ENCODE peak calls at places on chromosome 12, in six cellular contexts. F is neuronal stem cell, P is IMR-90, A is mesenchymal stem cell, B is trophoblast cell, U is H1. W is an unnamed sample.
A peak's percentile ranks its signal among the peaks of the same experiment; 100 is the strongest.

GRCh38 chr12:121175383-121176119 is 34.4 kb upstream of the P2RX4 start:
- DNase-seq in A (peak; percentile 47), P (no peak), U (no peak), F (no peak), B (peak; percentile 46), W (no peak)

GRCh38 chr12:124487065-124487833 is 80.2 kb downstream of the NCOR2 start:
- DNase-seq in A (peak; percentile 64), F (no peak), B (no peak), P (no peak), U (no peak), W (no peak)

GRCh38 chr12:47504775-47505446 is 200.9 kb downstream of the RPAP3 start:
- DNase-seq in P (peak; percentile 82), U (no peak), B (peak; percentile 38), A (peak; percentile 35), F (no peak), W (no peak)

GRCh38 chr12:94644622-94645021 is 5.7 kb downstream of the TMCC3 start:
- DNase-seq in P (peak; percentile 49), A (peak; percentile 69), B (peak; percentile 27), F (no peak), U (no peak), W (no peak)

GRCh38 chr12:105233045-105233905 is 2.7 kb downstream of the APPL2 start:
- DNase-seq in U (no peak), F (no peak), P (no peak), A (no peak), B (no peak), W (no peak)

GRCh38 chr12:12845794-12846243 is 32.7 kb downstream of the DDX47 start:
- DNase-seq in F (no peak), U (no peak), A (no peak), P (no peak), B (peak; percentile 55), W (no peak)

GRCh38 chr12:24739094-24739779 is 209.7 kb downstream of the BCAT1 start:
- DNase-seq in U (no peak), A (no peak), P (no peak), B (no peak), F (no peak), W (no peak)

GRCh38 chr12:5710260-5710878 is 234.7 kb downstream of the ANO2 start:
- DNase-seq in U (no peak), B (no peak), F (no peak), A (peak; percentile 76), P (peak; percentile 36), W (no peak)

GRCh38 chr12:55060470-55060869 is 40.7 kb downstream of the NEUROD4 start:
- DNase-seq in F (no peak), U (no peak), B (peak; percentile 7), P (no peak), A (no peak), W (peak; percentile 38)

GRCh38 chr12:53061404-53062010 is 11.6 kb downstream of the TNS2 start:
- DNase-seq in U (no peak), F (no peak), P (no peak), B (peak; percentile 36), A (no peak), W (peak; percentile 81)

GRCh38 chr12:112792306-112792705 is 758 bp downstream of the RPH3A start:
- DNase-seq in U (no peak), A (no peak), P (no peak), F (no peak), B (no peak), W (no peak)

GRCh38 chr12:69513297-69513696 is 43.1 kb downstream of the FRS2 start:
- DNase-seq in B (no peak), P (no peak), A (no peak), U (no peak), F (no peak), W (no peak)

GRCh38 chr12:122799635-122800243 is 25.4 kb downstream of the CCDC62 start:
- DNase-seq in B (no peak), P (no peak), F (no peak), U (no peak), A (no peak), W (no peak)

GRCh38 chr12:104223599-104224168 is 8.1 kb downstream of the TXNRD1 start:
- DNase-seq in P (no peak), U (no peak), B (peak; percentile 63), F (no peak), A (no peak), W (no peak)

GRCh38 chr12:100026241-100026640 is 41.5 kb upstream of the ANKS1B start:
- DNase-seq in P (peak; percentile 57), F (no peak), B (peak; percentile 58), A (peak; percentile 40), U (no peak), W (no peak)

GRCh38 chr12:124403273-124403672 is 108.4 kb downstream of the RFLNA start:
- DNase-seq in F (no peak), U (no peak), A (no peak), B (no peak), P (no peak), W (no peak)

GRCh38 chr12:32170437-32170998 is 63.9 kb downstream of the BICD1 start:
- DNase-seq in B (no peak), A (no peak), F (no peak), P (no peak), U (no peak), W (no peak)

GRCh38 chr12:30026621-30027234 is 243.0 kb upstream of the TMTC1 start:
- DNase-seq in P (peak; percentile 89), A (peak; percentile 79), U (no peak), F (no peak), B (peak; percentile 19), W (no peak)

GRCh38 chr12:76242813-76243540 is 105.2 kb downstream of the BBS10 start:
- DNase-seq in U (no peak), F (no peak), A (no peak), B (no peak), P (peak; percentile 75), W (no peak)

GRCh38 chr12:93526786-93527428 is 45.6 kb upstream of the SOCS2 start:
- DNase-seq in P (peak; percentile 96), A (peak; percentile 87), B (peak; percentile 75), U (no peak), F (peak; percentile 12), W (no peak)

GRCh38 chr12:129276408-129277042 is 423.2 kb downstream of the GLT1D1 start:
- DNase-seq in P (no peak), A (no peak), B (no peak), U (no peak), F (no peak), W (no peak)

GRCh38 chr12:116353958-116354357 is 76.5 kb upstream of the MED13L start:
- DNase-seq in P (no peak), B (no peak), A (no peak), U (no peak), F (no peak), W (no peak)

GRCh38 chr12:52250048-52250990 is 17.3 kb downstream of the KRT7 start:
- DNase-seq in F (no peak), P (no peak), U (no peak), B (peak; percentile 64), A (no peak), W (peak; percentile 76)

GRCh38 chr12:45745861-45746277 is 16.4 kb downstream of the ARID2 start:
- DNase-seq in F (no peak), P (peak; percentile 46), U (no peak), B (peak; percentile 31), A (peak; percentile 43), W (no peak)

GRCh38 chr12:43742106-43742505 is 16.5 kb downstream of the PUS7L start:
- DNase-seq in U (no peak), F (no peak), P (peak; percentile 94), B (peak; percentile 82), A (peak; percentile 76), W (no peak)

GRCh38 chr12:9049520-9050133 is 60.3 kb downstream of the KLRG1 start:
- DNase-seq in P (peak; percentile 52), A (peak; percentile 61), F (no peak), B (peak; percentile 75), U (no peak), W (no peak)

GRCh38 chr12:78403681-78404080 is 460.9 kb upstream of the SYT1 start:
- DNase-seq in A (peak; percentile 86), F (no peak), P (peak; percentile 40), B (peak; percentile 66), U (no peak), W (no peak)

GRCh38 chr12:122032570-122032969 is 10.9 kb downstream of the BCL7A start:
- DNase-seq in A (no peak), U (no peak), F (no peak), P (no peak), B (no peak), W (no peak)

GRCh38 chr12:67437011-67437410 is 167.9 kb downstream of the CAND1 start:
- DNase-seq in B (no peak), P (no peak), A (peak; percentile 57), F (no peak), U (no peak), W (no peak)

GRCh38 chr12:57693317-57693658 is 644 bp upstream of the OS9 start:
- DNase-seq in P (no peak), U (no peak), F (no peak), A (no peak), B (no peak), W (no peak)
- H3K18ac ChIP-seq in P (no peak overlapping the region), U (no peak overlapping the region), F (no peak overlapping the region), A (peak overlapping the region; percentile 48), B (no peak overlapping the region), W (no peak overlapping the region)

DNA sequence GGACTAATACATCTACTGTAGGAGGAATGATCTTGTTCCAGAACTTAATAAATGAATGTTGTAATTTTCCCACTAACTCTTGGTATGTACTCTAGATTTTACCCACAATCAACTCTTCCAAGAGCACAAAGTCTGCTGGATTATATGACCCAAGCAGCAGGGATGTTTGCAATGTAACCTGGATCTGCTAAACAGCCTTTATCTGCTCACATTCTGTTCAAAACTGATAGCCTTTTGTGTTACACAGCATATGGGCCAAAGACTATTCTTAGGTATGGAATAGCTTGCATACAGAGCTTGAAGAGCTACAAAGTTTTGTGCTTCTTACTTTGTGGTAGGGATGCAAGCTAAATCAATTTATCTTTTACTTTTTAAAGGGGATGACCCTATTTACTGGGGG is 213.7 kb upstream of the DCN start:
- DNase-seq in F (no peak), U (no peak), A (no peak), B (no peak), P (no peak), W (no peak)
- H3K14ac ChIP-seq in F (no peak overlapping the region), U (no peak overlapping the region), A (no peak overlapping the region), B (no peak overlapping the region), P (no peak overlapping the region), W (no peak overlapping the region)

DNA sequence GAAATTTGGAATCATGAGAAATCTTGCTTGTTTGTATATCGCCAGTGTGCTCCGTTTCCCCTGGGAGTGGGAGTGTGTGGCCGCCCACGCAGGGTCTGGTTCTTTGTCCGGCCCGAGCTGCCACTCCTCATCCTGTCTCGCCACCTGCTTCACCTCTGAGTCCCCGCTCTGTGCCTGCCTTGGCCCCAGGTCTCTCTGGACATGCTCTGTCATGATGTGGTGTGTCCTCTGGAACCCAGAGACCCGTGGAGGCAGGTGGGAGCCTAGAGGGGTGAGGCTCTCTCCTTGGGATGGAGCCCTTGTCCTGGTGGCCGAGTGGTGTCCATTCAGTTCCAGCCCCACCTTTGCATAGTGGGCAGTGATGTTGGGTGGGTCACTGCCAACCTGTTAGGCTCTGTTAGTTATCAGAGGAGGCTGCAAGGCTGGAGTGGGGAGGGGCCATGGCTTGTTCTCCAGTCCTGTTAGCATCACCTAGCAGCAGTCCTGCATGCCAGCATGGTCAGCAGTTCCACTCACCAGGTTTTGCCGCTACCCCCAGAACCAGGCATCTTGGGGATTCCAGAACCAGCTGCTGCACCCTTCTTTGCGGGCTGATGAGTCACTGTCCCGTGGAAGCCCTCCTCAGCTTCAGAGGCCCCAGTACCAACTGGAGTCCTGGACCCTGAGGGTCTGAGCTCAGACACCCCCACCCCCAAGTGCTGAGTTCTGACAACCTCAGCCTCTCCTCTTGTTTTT is 76.5 kb downstream of the EP400 start:
- DNase-seq in A (no peak), U (no peak), B (no peak), P (no peak), F (no peak), W (no peak)
- H3K18ac ChIP-seq in A (no peak overlapping the region), U (no peak overlapping the region), B (no peak overlapping the region), P (no peak overlapping the region), F (no peak overlapping the region), W (no peak overlapping the region)

GRCh38 chr12:57902371-57903042 is 38.9 kb upstream of the ATP23 start:
- DNase-seq in B (no peak), U (no peak), A (peak; percentile 46), P (peak; percentile 45), F (no peak), W (no peak)
- H3K14ac ChIP-seq in B (no peak overlapping the region), U (no peak overlapping the region), A (no peak overlapping the region), P (no peak overlapping the region), F (no peak overlapping the region), W (no peak overlapping the region)

W was measured in H9.